ENCODE peak calls at places on chromosome 13, in eight cellular contexts. P, O, K, R, H, L, W and E are unnamed samples.

GRCh38 chr13:52158629-52159158 is 703 bp downstream of the NEK3 start:
- DNase-seq in P (peak; percentile 67), O (no peak), K (peak; percentile 45), R (no peak), H (no peak), L (peak; percentile 51), W (no peak), E (peak; percentile 40)

GRCh38 chr13:38685974-38686571 is 804 bp upstream of the FREM2 start:
- DNase-seq in P (no peak), O (no peak), K (no peak), R (peak; percentile 8), H (no peak), L (peak; percentile 15), W (peak; percentile 83), E (no peak)

GRCh38 chr13:107043016-107043957 is 475.4 kb upstream of the ARGLU1 start:
- DNase-seq in P (no peak), O (no peak), K (peak; percentile 34), R (no peak), H (no peak), L (no peak), W (no peak), E (no peak)

GRCh38 chr13:31119966-31120733 is 41.6 kb downstream of the HSPH1 start:
- DNase-seq in P (no peak), O (no peak), K (no peak), R (no peak), H (no peak), L (peak; percentile 8), W (no peak), E (no peak)

GRCh38 chr13:26377038-26377437 is 123.1 kb downstream of the CDK8 start:
- DNase-seq in P (no peak), O (no peak), K (no peak), R (peak; percentile 1), H (no peak), L (peak; percentile 29), W (peak; percentile 52), E (no peak)

GRCh38 chr13:68439821-68440220 is 1209.7 kb upstream of the PCDH9 start:
- DNase-seq in P (no peak), O (no peak), K (no peak), R (no peak), H (no peak), L (no peak), W (no peak), E (no peak)

GRCh38 chr13:46211521-46212351 is at the start of gene LRRC63:
- DNase-seq in P (peak; percentile 86), O (peak; percentile 83), K (peak; percentile 72), R (peak; percentile 6), H (peak; percentile 78), L (peak; percentile 70), W (peak; percentile 81), E (peak; percentile 84)

GRCh38 chr13:20353973-20354372 is 121.9 kb upstream of the GJB6 start:
- DNase-seq in P (no peak), O (no peak), K (no peak), R (no peak), H (no peak), L (peak; percentile 64), W (no peak), E (no peak)

GRCh38 chr13:111429064-111429558 is 108.7 kb downstream of the TEX29 start:
- DNase-seq in P (no peak), O (no peak), K (no peak), R (peak; percentile 23), H (peak; percentile 9), L (peak; percentile 17), W (peak; percentile 82), E (no peak)

GRCh38 chr13:63408227-63409202 is 1992.9 kb upstream of the PCDH20 start:
- DNase-seq in P (no peak), O (no peak), K (no peak), R (peak; percentile 5), H (no peak), L (peak; percentile 33), W (no peak), E (no peak)

GRCh38 chr13:80009760-80010159 is 331.2 kb downstream of the SPRY2 start:
- DNase-seq in P (no peak), O (no peak), K (no peak), R (no peak), H (no peak), L (no peak), W (no peak), E (no peak)

GRCh38 chr13:109729031-109729870 is 57.1 kb downstream of the IRS2 start:
- DNase-seq in P (no peak), O (no peak), K (no peak), R (peak; percentile 32), H (no peak), L (peak; percentile 38), W (no peak), E (no peak)
- H3K4me1 ChIP-seq in P (peaks cover 4% of the 10 kb centered on the region), O (peaks cover 3% of the 10 kb centered on the region), K (no peaks in the 10 kb centered on the region), R (peaks cover 6% of the 10 kb centered on the region), H (peaks cover 7% of the 10 kb centered on the region), L (peaks cover 12% of the 10 kb centered on the region), W (peaks cover 7% of the 10 kb centered on the region), E (no peaks in the 10 kb centered on the region)

DNA sequence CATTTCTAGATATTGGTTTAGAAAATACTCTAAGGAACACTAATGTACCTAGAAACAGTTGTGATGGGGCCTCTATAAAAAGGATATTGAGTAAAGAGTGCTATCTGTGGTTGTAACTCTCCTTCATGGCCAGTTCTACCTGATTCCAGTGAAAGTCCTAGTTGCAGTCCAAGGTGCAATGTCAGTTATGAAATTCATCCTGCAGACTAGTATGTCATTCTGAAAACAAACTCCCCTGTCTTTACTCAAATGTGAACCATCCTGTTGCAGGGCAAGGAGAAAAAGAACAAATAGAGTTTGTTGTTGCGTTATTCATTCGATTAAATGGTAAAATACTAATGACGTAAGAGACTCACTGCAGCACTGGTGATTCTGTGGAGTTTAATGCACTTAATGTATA is 18.3 kb upstream of the N4BP2L1 start:
- DNase-seq in P (no peak), O (no peak), K (no peak), R (no peak), H (no peak), L (no peak), W (no peak), E (no peak)
- H3K4me1 ChIP-seq in P (no peaks in the 10 kb centered on the region), O (no peaks in the 10 kb centered on the region), K (no peaks in the 10 kb centered on the region), R (no peaks in the 10 kb centered on the region), H (no peaks in the 10 kb centered on the region), L (peaks cover 16% of the 10 kb centered on the region), W (no peaks in the 10 kb centered on the region), E (no peaks in the 10 kb centered on the region)

GRCh38 chr13:97252735-97253134 is 30.6 kb downstream of the MBNL2 start:
- DNase-seq in P (no peak), O (no peak), K (no peak), R (no peak), H (no peak), L (no peak), W (no peak), E (no peak)

GRCh38 chr13:97253581-97254293 is 31.6 kb downstream of the MBNL2 start:
- DNase-seq in P (no peak), O (no peak), K (no peak), R (no peak), H (no peak), L (no peak), W (no peak), E (no peak)

GRCh38 chr13:97255515-97255999 is 33.4 kb downstream of the MBNL2 start:
- DNase-seq in P (no peak), O (no peak), K (no peak), R (no peak), H (no peak), L (no peak), W (no peak), E (no peak)

GRCh38 chr13:97256343-97256783 is 34.2 kb downstream of the MBNL2 start:
- DNase-seq in P (no peak), O (no peak), K (no peak), R (no peak), H (no peak), L (peak; percentile 95), W (no peak), E (no peak)

DNA sequence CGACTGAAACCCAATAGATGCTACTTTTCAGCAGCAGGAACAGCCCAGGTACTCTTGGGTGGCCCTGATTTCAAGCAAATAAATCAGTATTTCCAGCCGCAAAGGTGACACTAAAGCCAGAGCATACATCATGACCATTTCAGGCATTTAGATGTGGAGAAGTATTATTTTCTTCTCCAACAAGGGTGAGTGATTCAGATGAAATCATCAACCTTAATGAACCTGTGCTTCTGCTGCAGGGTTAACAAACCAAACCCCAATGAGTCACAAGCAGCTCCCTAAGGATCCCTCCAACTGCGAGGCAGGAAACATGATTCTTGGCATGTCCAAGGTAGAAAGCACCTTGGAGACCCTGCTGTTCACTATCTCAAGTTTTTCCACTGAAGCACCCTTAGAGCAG is 32.7 kb downstream of the MBNL2 start:
- DNase-seq in P (no peak), O (no peak), K (no peak), R (no peak), H (no peak), L (no peak), W (no peak), E (no peak)
- H3K4me1 ChIP-seq in P (peaks cover 87% of the 10 kb centered on the region), O (peaks cover 23% of the 10 kb centered on the region), K (no peaks in the 10 kb centered on the region), R (no peaks in the 10 kb centered on the region), H (peaks cover 6% of the 10 kb centered on the region), L (peaks cover 9% of the 10 kb centered on the region), W (peaks cover 15% of the 10 kb centered on the region), E (peaks cover 85% of the 10 kb centered on the region)

GRCh38 chr13:33789757-33790156 is 28.2 kb upstream of the RFC3 start:
- DNase-seq in P (no peak), O (no peak), K (no peak), R (no peak), H (no peak), L (no peak), W (no peak), E (no peak)

GRCh38 chr13:33785384-33785783 is 32.6 kb upstream of the RFC3 start:
- DNase-seq in P (no peak), O (no peak), K (no peak), R (no peak), H (no peak), L (no peak), W (no peak), E (no peak)

GRCh38 chr13:33784738-33785137 is 33.2 kb upstream of the RFC3 start:
- DNase-seq in P (no peak), O (no peak), K (no peak), R (no peak), H (no peak), L (no peak), W (no peak), E (no peak)

GRCh38 chr13:33787051-33787591 is 30.8 kb upstream of the RFC3 start:
- DNase-seq in P (no peak), O (peak; percentile 36), K (no peak), R (no peak), H (no peak), L (no peak), W (no peak), E (no peak)

DNA sequence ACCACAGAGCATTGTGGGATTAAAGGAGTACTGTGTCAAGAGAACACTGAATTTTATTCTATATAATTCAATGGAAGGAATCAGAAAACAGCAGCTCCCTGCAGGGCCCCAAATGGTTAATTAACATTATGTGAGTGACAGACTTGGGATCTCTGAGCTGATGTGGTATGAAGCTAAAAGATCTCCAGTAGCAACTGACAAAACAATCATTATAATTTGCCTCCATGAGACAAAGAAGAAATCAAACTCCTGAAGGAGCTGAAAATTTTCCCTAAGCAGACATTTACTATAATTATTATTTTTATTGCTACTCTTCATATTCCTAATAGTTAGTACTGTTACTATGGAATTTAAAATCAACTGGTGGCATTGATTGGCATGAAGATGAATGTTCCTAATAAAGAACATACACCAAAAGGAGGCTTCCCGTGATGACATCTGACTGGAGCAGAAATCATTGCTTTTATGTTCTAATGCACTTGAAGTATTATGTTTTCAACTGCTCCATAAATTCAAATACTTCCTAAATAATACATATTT is 28.8 kb upstream of the RFC3 start:
- DNase-seq in P (no peak), O (no peak), K (no peak), R (no peak), H (no peak), L (no peak), W (no peak), E (no peak)
- H3K4me1 ChIP-seq in P (no peaks in the 10 kb centered on the region), O (peaks cover 7% of the 10 kb centered on the region), K (no peaks in the 10 kb centered on the region), R (no peaks in the 10 kb centered on the region), H (peaks cover 6% of the 10 kb centered on the region), L (no peaks in the 10 kb centered on the region), W (no peaks in the 10 kb centered on the region), E (no peaks in the 10 kb centered on the region)

GRCh38 chr13:109782823-109783411 is 3.5 kb downstream of the IRS2 start:
- DNase-seq in P (no peak), O (peak; percentile 9), K (no peak), R (no peak), H (no peak), L (no peak), W (no peak), E (no peak)
- H3K4me1 ChIP-seq in P (peaks cover 73% of the 10 kb centered on the region), O (peaks cover 36% of the 10 kb centered on the region), K (no peaks in the 10 kb centered on the region), R (peaks cover 3% of the 10 kb centered on the region), H (peaks cover 39% of the 10 kb centered on the region), L (peaks cover 13% of the 10 kb centered on the region), W (peaks cover 9% of the 10 kb centered on the region), E (peaks cover 60% of the 10 kb centered on the region)